ENCODE peak calls at places on chromosomes 13 and 19, in nine cellular contexts. C, B, F, R, H, A, L, W and Y are unnamed samples.

GRCh38 chr19:53659292-53659691 is 27.5 kb downstream of the DPRX start:
- DNase-seq in B (no peak), R (no peak), C (no peak), A (peak; percentile 73), H (no peak), F (no peak), W (no peak), L (no peak), Y (peak; percentile 41)

GRCh38 chr13:45974500-45974899 is 78.0 kb downstream of the ZC3H13 start:
- DNase-seq in C (no peak), R (no peak), B (no peak), W (no peak), F (no peak), H (no peak), L (no peak), A (no peak), Y (no peak)

GRCh38 chr13:48506092-48506701 is 26.7 kb downstream of the RCBTB2 start:
- DNase-seq in A (no peak), B (no peak), F (no peak), W (no peak), C (no peak), H (peak; percentile 52), L (no peak), R (no peak), Y (peak; percentile 21)

GRCh38 chr13:98483636-98484288 is 93.1 kb downstream of the STK24 start:
- DNase-seq in B (no peak), F (no peak), R (no peak), A (no peak), H (no peak), W (no peak), C (no peak), L (no peak), Y (no peak)

GRCh38 chr13:52780092-52780491 is 40.5 kb upstream of the CNMD start:
- DNase-seq in R (no peak), B (no peak), W (no peak), F (no peak), L (no peak), H (no peak), A (no peak), C (no peak), Y (no peak)

GRCh38 chr19:16386619-16387240 is 62.1 kb downstream of the KLF2 start:
- DNase-seq in A (peak; percentile 77), L (peak; percentile 45), R (no peak), B (no peak), F (no peak), H (no peak), W (peak; percentile 17), C (no peak), Y (no peak)

GRCh38 chr19:44607049-44607448 is 6.3 kb upstream of the IGSF23 start:
- DNase-seq in H (no peak), A (no peak), W (peak; percentile 6), C (no peak), B (no peak), R (no peak), F (no peak), L (peak; percentile 70), Y (no peak)

GRCh38 chr13:30520571-30520970 is 54.8 kb upstream of the HMGB1 start:
- DNase-seq in B (no peak), A (no peak), C (no peak), W (no peak), H (no peak), L (peak; percentile 69), R (no peak), F (peak; percentile 23), Y (no peak)

GRCh38 chr13:83085186-83085900 is 796.9 kb downstream of the SLITRK1 start:
- DNase-seq in H (no peak), B (no peak), L (peak; percentile 58), F (no peak), A (no peak), C (no peak), R (no peak), W (no peak), Y (no peak)

GRCh38 chr13:24629320-24629719 is 50.9 kb upstream of the ATP12A start:
- DNase-seq in H (no peak), L (no peak), F (no peak), W (no peak), A (peak; percentile 38), R (no peak), B (no peak), C (no peak), Y (no peak)

GRCh38 chr19:43777163-43777700 is 3.5 kb downstream of the KCNN4 start:
- DNase-seq in A (peak; percentile 73), R (no peak), H (peak; percentile 52), F (no peak), L (no peak), W (no peak), B (no peak), C (no peak), Y (no peak)

GRCh38 chr19:35996777-35997176 is 1.8 kb downstream of the SDHAF1 start:
- DNase-seq in B (no peak), W (no peak), A (no peak), R (no peak), H (no peak), L (no peak), F (no peak), C (no peak), Y (no peak)

GRCh38 chr13:47904239-47904638 is 96.8 kb downstream of the SUCLA2 start:
- DNase-seq in L (no peak), A (no peak), W (no peak), C (no peak), B (no peak), H (no peak), F (no peak), R (no peak), Y (no peak)

GRCh38 chr19:58395979-58396627 is 647 bp downstream of the RNF225 start:
- DNase-seq in C (no peak), H (peak; percentile 44), W (no peak), F (no peak), R (no peak), A (no peak), L (peak; percentile 27), B (peak; percentile 28), Y (no peak)

GRCh38 chr13:80989241-80989640 is 648.3 kb upstream of the SPRY2 start:
- DNase-seq in A (no peak), B (no peak), R (no peak), C (no peak), F (no peak), W (no peak), L (peak; percentile 49), H (no peak), Y (no peak)

GRCh38 chr13:31037351-31037750 is 104.9 kb downstream of the TEX26 start:
- DNase-seq in B (no peak), W (no peak), L (no peak), A (peak; percentile 65), H (no peak), F (no peak), R (no peak), C (no peak), Y (no peak)

GRCh38 chr19:35557539-35558399 is 5.7 kb downstream of the ATP4A start:
- DNase-seq in R (peak; percentile 79), A (peak; percentile 91), W (peak; percentile 18), F (no peak), C (peak; percentile 59), L (no peak), B (peak; percentile 46), H (peak; percentile 71), Y (peak; percentile 60)

GRCh38 chr19:17061205-17061604 is 14.0 kb downstream of the HAUS8 start:
- DNase-seq in H (no peak), C (peak; percentile 35), L (no peak), B (no peak), W (no peak), R (no peak), F (no peak), A (no peak), Y (no peak)

GRCh38 chr13:62879071-62879470 is 1463.4 kb upstream of the PCDH20 start:
- DNase-seq in F (peak; percentile 13), H (no peak), L (no peak), B (no peak), C (no peak), A (no peak), W (no peak), R (no peak), Y (no peak)

GRCh38 chr19:269241-269640 is 22.0 kb downstream of the PLPP2 start:
- DNase-seq in H (no peak), F (no peak), L (no peak), B (no peak), R (no peak), W (no peak), A (no peak), C (no peak), Y (no peak)

GRCh38 chr13:110329798-110330461 is 22.8 kb downstream of the COL4A2 start:
- DNase-seq in L (peak; percentile 90), A (no peak), R (no peak), B (no peak), W (no peak), C (no peak), F (no peak), H (peak; percentile 42), Y (no peak)

GRCh38 chr19:41626278-41626677 is 596 bp downstream of the CEACAM4 start:
- DNase-seq in A (no peak), F (no peak), B (no peak), C (no peak), H (no peak), W (no peak), R (no peak), L (no peak), Y (no peak)

GRCh38 chr13:113759525-113760137 is 605 bp downstream of the TMEM255B start:
- DNase-seq in C (no peak), W (no peak), H (peak; percentile 56), R (no peak), B (no peak), A (no peak), L (peak; percentile 22), F (no peak), Y (peak; percentile 60)